ENCODE peak calls at places on chromosomes 7 and 10, in eight cellular contexts. S is EL; E is non-pigmented ciliary epithelial cell; D is lower leg skin; Q is effector CD4-positive, alpha-beta T cell; T is DMS53; J is ecto neural progenitor cell; X is NCI-H460. M is an unnamed sample.

GRCh38 chr10:11425672-11426071 is 185.8 kb downstream of the USP6NL start:
- DNase-seq in S (no peak), E (no peak), D (peak), Q (no peak), T (no peak), J (no peak), X (no peak), M (no peak)

GRCh38 chr10:26805567-26806245 is 55.1 kb downstream of the ABI1 start:
- DNase-seq in S (peak), E (no peak), D (no peak), Q (no peak), T (no peak), J (no peak), X (no peak), M (peak)

GRCh38 chr7:13467111-13467547 is 522.3 kb downstream of the ETV1 start:
- DNase-seq in S (no peak), E (no peak), D (no peak), Q (no peak), T (no peak), J (no peak), X (no peak), M (peak)

GRCh38 chr7:86116-86515 is 106.3 kb upstream of the FAM20C start:
- DNase-seq in S (no peak), E (no peak), D (peak), Q (no peak), T (no peak), J (no peak), X (no peak), M (no peak)

GRCh38 chr7:108252177-108252576 is 122.0 kb upstream of the LAMB4 start:
- DNase-seq in S (no peak), E (no peak), D (no peak), Q (no peak), T (no peak), J (no peak), X (no peak), M (no peak)

GRCh38 chr10:6182454-6183098 is 20.2 kb upstream of the PFKFB3 start:
- DNase-seq in S (no peak), E (no peak), D (no peak), Q (no peak), T (peak), J (no peak), X (no peak), M (no peak)

GRCh38 chr10:6036861-6037321 is 25.3 kb downstream of the IL2RA start:
- DNase-seq in S (no peak), E (no peak), D (peak), Q (peak), T (no peak), J (peak), X (no peak), M (no peak)

GRCh38 chr10:122782911-122783310 is 62.7 kb downstream of the CUZD1 start:
- DNase-seq in S (no peak), E (no peak), D (no peak), Q (no peak), T (no peak), J (no peak), X (no peak), M (no peak)

GRCh38 chr10:84789050-84789449 is 460.7 kb downstream of the CCSER2 start:
- DNase-seq in S (no peak), E (no peak), D (no peak), Q (no peak), T (no peak), J (no peak), X (no peak), M (no peak)

GRCh38 chr7:80466638-80467037 is 45.2 kb downstream of the GNAT3 start:
- DNase-seq in S (no peak), E (no peak), D (no peak), Q (no peak), T (peak), J (no peak), X (no peak), M (no peak)

GRCh38 chr7:97342512-97342911 is 225.0 kb downstream of the SDHAF3 start:
- DNase-seq in S (no peak), E (no peak), D (no peak), Q (no peak), T (peak), J (no peak), X (peak), M (no peak)

GRCh38 chr10:33661580-33662269 is 327.3 kb upstream of the NRP1 start:
- DNase-seq in S (peak), E (no peak), D (peak), Q (no peak), T (peak), J (no peak), X (no peak), M (no peak)

GRCh38 chr7:138186951-138187351 is 110.7 kb downstream of the AKR1D1 start:
- DNase-seq in S (peak), E (peak), D (no peak), Q (no peak), T (peak), J (no peak), X (no peak), M (no peak)

GRCh38 chr10:10891437-10891836 is 126.2 kb upstream of the CELF2 start:
- DNase-seq in S (peak), E (peak), D (no peak), Q (no peak), T (no peak), J (no peak), X (no peak), M (no peak)

GRCh38 chr10:31166606-31167005 is 134.9 kb upstream of the ZNF438 start:
- DNase-seq in S (no peak), E (no peak), D (no peak), Q (no peak), T (no peak), J (no peak), X (no peak), M (no peak)

GRCh38 chr10:77716943-77717735 is 79.5 kb upstream of the KCNMA1 start:
- DNase-seq in S (no peak), E (peak), D (no peak), Q (no peak), T (no peak), J (no peak), X (no peak), M (no peak)

GRCh38 chr10:88879754-88880286 is at the start of gene STAMBPL1:
- DNase-seq in S (no peak), E (no peak), D (peak), Q (peak), T (peak), J (no peak), X (no peak), M (peak)

GRCh38 chr7:20330176-20330796 is 414 bp upstream of the ITGB8 start:
- DNase-seq in S (peak), E (peak), D (peak), Q (no peak), T (peak), J (peak), X (peak), M (peak)

GRCh38 chr10:37760817-37761216 is 96.6 kb downstream of the ZNF248 start:
- DNase-seq in S (no peak), E (no peak), D (no peak), Q (no peak), T (no peak), J (no peak), X (no peak), M (no peak)

GRCh38 chr10:18681366-18681765 is 22.1 kb downstream of the ARL5B start:
- DNase-seq in S (peak), E (no peak), D (no peak), Q (no peak), T (no peak), J (no peak), X (no peak), M (no peak)

GRCh38 chr10:97754726-97755125 is 17.1 kb downstream of the SFRP5 start:
- DNase-seq in S (no peak), E (no peak), D (no peak), Q (no peak), T (no peak), J (no peak), X (no peak), M (no peak)

GRCh38 chr10:70462349-70462984 is 16.1 kb upstream of the PALD1 start:
- DNase-seq in S (peak), E (no peak), D (no peak), Q (no peak), T (no peak), J (no peak), X (no peak), M (peak)

GRCh38 chr10:50275650-50276235 is 24.4 kb upstream of the ASAH2 start:
- DNase-seq in S (peak), E (no peak), D (no peak), Q (no peak), T (peak), J (peak), X (peak), M (peak)

GRCh38 chr7:15783971-15784693 is 97.6 kb upstream of the MEOX2 start:
- DNase-seq in S (no peak), E (no peak), D (no peak), Q (no peak), T (no peak), J (no peak), X (no peak), M (peak)

GRCh38 chr10:131843881-131844284 is 56.9 kb upstream of the PPP2R2D start:
- DNase-seq in S (no peak), E (no peak), D (peak), Q (no peak), T (no peak), J (peak), X (no peak), M (no peak)

GRCh38 chr10:122116331-122116730 is 127.4 kb downstream of the TACC2 start:
- DNase-seq in S (peak), E (no peak), D (no peak), Q (no peak), T (peak), J (no peak), X (no peak), M (no peak)

GRCh38 chr10:49151025-49151445 is 17.2 kb upstream of the FAM170B start:
- DNase-seq in S (no peak), E (no peak), D (peak), Q (no peak), T (peak), J (no peak), X (no peak), M (no peak)

GRCh38 chr10:74056081-74056818 is 58.3 kb downstream of the VCL start:
- DNase-seq in S (peak), E (no peak), D (no peak), Q (no peak), T (peak), J (no peak), X (no peak), M (no peak)

GRCh38 chr7:48337012-48337621 is 165.9 kb downstream of the ABCA13 start:
- DNase-seq in S (peak), E (peak), D (no peak), Q (no peak), T (peak), J (no peak), X (peak), M (peak)

GRCh38 chr7:129343099-129343700 is 91.0 kb upstream of the STRIP2 start:
- DNase-seq in S (peak), E (peak), D (no peak), Q (no peak), T (peak), J (no peak), X (peak), M (peak)

GRCh38 chr10:97852277-97852676 is 2.6 kb downstream of the GOLGA7B start:
- DNase-seq in S (no peak), E (no peak), D (no peak), Q (no peak), T (no peak), J (no peak), X (no peak), M (no peak)

GRCh38 chr7:152636436-152636835 is 39.5 kb downstream of the XRCC2 start:
- DNase-seq in S (no peak), E (no peak), D (no peak), Q (no peak), T (no peak), J (no peak), X (no peak), M (no peak)

GRCh38 chr7:158362912-158363905 is 224.4 kb downstream of the PTPRN2 start:
- DNase-seq in S (no peak), E (no peak), D (peak), Q (no peak), T (no peak), J (peak), X (no peak), M (no peak)

GRCh38 chr7:2688409-2689342 is 674 bp downstream of the AMZ1 start:
- DNase-seq in S (peak), E (no peak), D (no peak), Q (no peak), T (peak), J (no peak), X (no peak), M (peak)

GRCh38 chr7:157152391-157152937 is 13.7 kb downstream of the UBE3C start:
- DNase-seq in S (no peak), E (no peak), D (no peak), Q (no peak), T (no peak), J (no peak), X (no peak), M (no peak)

GRCh38 chr7:32293833-32294232 is 196.3 kb downstream of the LSM5 start:
- DNase-seq in S (no peak), E (no peak), D (no peak), Q (no peak), T (no peak), J (no peak), X (no peak), M (no peak)

GRCh38 chr10:132104062-132104461 is 38.3 kb downstream of the JAKMIP3 start:
- DNase-seq in S (no peak), E (no peak), D (peak), Q (no peak), T (no peak), J (peak), X (no peak), M (no peak)

GRCh38 chr7:4713183-4713784 is 31.2 kb downstream of the FOXK1 start:
- DNase-seq in S (peak), E (no peak), D (no peak), Q (no peak), T (peak), J (no peak), X (no peak), M (no peak)

GRCh38 chr7:47720907-47721244 is 139.0 kb upstream of the TNS3 start:
- DNase-seq in S (no peak), E (no peak), D (no peak), Q (no peak), T (no peak), J (no peak), X (no peak), M (no peak)